ENCODE peak calls at places on chromosomes 6 and 20, in six cellular contexts. D is neuronal stem cell, K is OCI-LY7, Q is GM23248, V is IMR-90, P is hepatocyte. L is an unnamed sample. For H3K36me3, the result is how much of the 10 kb centered on the place peaks cover.

GRCh38 chr20:1275919-1276318 is 9.8 kb downstream of the SNPH start:
- DNase-seq in K (no peak), Q (no peak), D (no peak), P (no peak), V (no peak), L (no peak)

GRCh38 chr6:109296971-109297372 is 85.3 kb downstream of the CD164 start:
- DNase-seq in P (no peak), V (no peak), K (no peak), Q (no peak), D (no peak), L (no peak)

GRCh38 chr6:4350571-4351505 is 215.5 kb upstream of the ECI2 start:
- DNase-seq in D (no peak), V (peak), P (no peak), K (no peak), Q (peak), L (peak)

GRCh38 chr20:37315293-37316110 is 26.0 kb downstream of the MANBAL start:
- DNase-seq in P (no peak), V (peak), K (peak), D (no peak), Q (peak), L (peak)

GRCh38 chr6:111482236-111482958 is 621 bp downstream of the REV3L start:
- DNase-seq in V (peak), K (peak), Q (peak), P (peak), D (no peak), L (peak)

GRCh38 chr20:2874456-2874855 is 1.2 kb downstream of the PTPRA start:
- DNase-seq in V (peak), Q (peak), K (peak), P (no peak), D (no peak), L (no peak)

GRCh38 chr6:68144667-68145066 is 490.4 kb upstream of the ADGRB3 start:
- DNase-seq in D (no peak), K (no peak), V (no peak), P (no peak), Q (no peak), L (no peak)

GRCh38 chr6:43772571-43773049 is 2.6 kb downstream of the VEGFA start:
- DNase-seq in Q (peak), P (no peak), V (no peak), K (peak), D (peak), L (peak)

GRCh38 chr6:27778625-27779417 is 133.4 kb downstream of the OR2B2 start:
- DNase-seq in K (no peak), Q (no peak), P (no peak), D (no peak), V (no peak), L (no peak)

GRCh38 chr6:71139249-71139648 is 149.4 kb upstream of the OGFRL1 start:
- DNase-seq in P (no peak), V (peak), Q (no peak), D (no peak), K (no peak), L (peak)

GRCh38 chr6:10555625-10556309 is 34.6 kb downstream of the GCNT2 start:
- DNase-seq in Q (peak), D (peak), P (peak), V (peak), K (no peak), L (peak)

GRCh38 chr20:34863421-34863965 is 9.2 kb downstream of the GGT7 start:
- DNase-seq in Q (no peak), D (no peak), V (no peak), K (no peak), P (no peak), L (no peak)

GRCh38 chr20:35005463-35005961 is 49.8 kb downstream of the MYH7B start:
- DNase-seq in D (no peak), Q (no peak), V (no peak), P (no peak), K (no peak), L (no peak)

GRCh38 chr6:82032444-82032843 is 215.1 kb downstream of the IBTK start:
- DNase-seq in P (no peak), Q (no peak), D (no peak), V (no peak), K (no peak), L (no peak)

GRCh38 chr6:75611702-75612375 is 10.2 kb downstream of the SENP6 start:
- DNase-seq in P (no peak), Q (peak), V (peak), D (no peak), K (no peak), L (no peak)

GRCh38 chr6:106799008-106799952 is 169.9 kb downstream of the QRSL1 start:
- DNase-seq in P (peak), Q (peak), V (peak), K (no peak), D (no peak), L (peak)

GRCh38 chr20:40390654-40391053 is 298.4 kb downstream of the MAFB start:
- DNase-seq in D (no peak), P (no peak), K (no peak), V (no peak), Q (peak), L (no peak)

GRCh38 chr6:20113649-20114224 is 98.5 kb downstream of the MBOAT1 start:
- DNase-seq in Q (no peak), K (no peak), D (no peak), P (no peak), V (no peak), L (no peak)

GRCh38 chr20:32764000-32764960 is 2.1 kb downstream of the DNMT3B start:
- DNase-seq in Q (no peak), P (no peak), K (no peak), D (no peak), V (no peak), L (no peak)

GRCh38 chr20:62508641-62509051 is 32.9 kb upstream of the GATA5 start:
- DNase-seq in Q (no peak), P (no peak), K (no peak), V (no peak), D (no peak), L (no peak)

DNA sequence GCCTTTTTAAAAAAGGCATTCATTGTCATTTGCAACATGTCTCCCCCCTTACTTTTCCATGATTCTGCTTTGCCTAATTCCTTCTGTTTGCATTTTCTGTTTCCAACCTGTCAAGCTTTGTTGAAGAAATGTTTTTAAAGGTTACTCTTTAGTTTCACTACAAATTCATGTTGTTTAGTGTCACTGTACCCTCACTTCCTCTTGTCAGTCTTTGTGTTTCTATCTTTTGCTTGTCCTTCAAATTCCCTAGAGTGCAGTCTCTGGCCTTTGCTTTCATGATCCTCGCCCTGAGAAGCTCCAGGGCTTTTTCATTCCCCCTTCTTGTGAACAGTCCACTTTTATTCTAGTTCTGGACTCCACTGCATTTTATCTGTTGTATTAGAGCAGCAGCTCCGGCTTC is 90.6 kb downstream of the MAP3K4 start:
- DNase-seq in P (no peak), K (no peak), D (no peak), Q (no peak), V (no peak), L (no peak)
- H3K36me3 ChIP-seq in P (under half), K (half or more), D (under half), Q (under half), V (under half), L (under half)

GRCh38 chr20:43842126-43843020 is 72.3 kb upstream of the TOX2 start:
- DNase-seq in P (no peak), D (no peak), Q (no peak), V (no peak), K (no peak), L (no peak)

GRCh38 chr20:43840382-43841070 is 74.1 kb upstream of the TOX2 start:
- DNase-seq in P (no peak), K (peak), Q (no peak), V (peak), D (peak), L (peak)

GRCh38 chr20:43844778-43845614 is 69.7 kb upstream of the TOX2 start:
- DNase-seq in Q (peak), P (peak), D (no peak), K (no peak), V (peak), L (peak)

GRCh38 chr20:43843965-43844660 is 70.5 kb upstream of the TOX2 start:
- DNase-seq in P (no peak), D (no peak), K (no peak), Q (no peak), V (no peak), L (no peak)

DNA sequence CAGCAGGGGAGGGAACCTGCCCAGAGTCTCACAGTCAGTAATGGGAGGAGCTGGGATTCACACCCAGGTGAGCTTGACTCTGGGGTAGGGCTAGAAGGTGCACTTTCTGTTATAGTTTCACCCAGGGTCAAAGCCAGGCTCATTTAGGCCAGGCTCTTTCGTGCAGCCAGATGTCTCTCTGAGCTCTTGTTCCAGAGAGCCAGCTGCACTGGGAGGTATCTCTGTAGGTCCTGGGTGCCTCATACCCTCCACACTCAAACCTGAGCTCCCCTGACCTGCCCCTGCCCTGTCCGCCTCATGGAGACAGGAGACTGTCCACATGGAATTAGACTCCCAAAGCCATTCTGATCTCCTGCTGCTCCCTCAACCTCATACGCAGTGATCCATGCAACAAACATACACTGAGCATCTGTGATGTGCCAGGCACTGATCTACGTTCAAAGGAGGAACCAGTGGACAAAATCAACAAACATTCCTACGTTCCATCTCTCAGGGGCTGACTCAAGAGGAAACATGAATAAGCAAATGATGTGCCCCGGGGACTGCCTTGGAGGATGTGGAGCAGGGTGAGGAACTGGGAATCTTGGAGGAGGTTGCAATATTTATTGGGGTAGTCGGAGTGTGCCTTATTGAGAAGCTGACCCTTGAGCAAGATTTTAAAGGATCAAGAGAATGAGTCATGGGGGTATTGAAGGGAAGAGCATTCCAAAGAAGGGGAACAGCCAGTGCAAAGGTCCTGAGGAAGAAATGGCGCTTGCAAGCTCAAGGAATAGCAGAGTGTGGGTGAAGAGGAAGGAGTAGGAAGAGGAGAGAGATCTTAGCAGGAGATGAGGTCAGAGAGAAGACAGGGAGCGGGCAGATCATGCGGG is 71.3 kb upstream of the TOX2 start:
- DNase-seq in P (no peak), Q (peak), D (no peak), V (peak), K (no peak), L (peak)
- H3K4me2 ChIP-seq in P (no peak), Q (no peak), D (no peak), V (no peak), K (no peak), L (no peak)

DNA sequence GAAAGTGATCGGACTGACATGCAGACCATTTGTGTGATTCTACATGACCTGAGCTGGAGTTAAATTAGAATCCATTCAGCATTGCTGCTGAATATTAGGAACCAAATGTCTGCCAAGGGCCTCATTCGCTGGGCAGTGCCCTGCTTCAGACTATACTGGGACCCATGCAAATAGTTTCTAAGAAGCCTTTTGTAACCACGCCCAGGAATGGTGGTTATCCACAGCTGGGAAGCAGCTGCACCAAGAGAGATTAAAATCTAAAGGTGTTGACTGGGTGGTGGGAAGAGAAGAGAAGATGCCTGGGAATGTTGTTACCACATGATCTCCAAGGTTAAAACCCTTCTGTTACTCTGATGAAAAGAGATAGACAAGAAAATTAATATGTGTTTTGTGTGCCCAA is 156.8 kb downstream of the PKHD1 start:
- DNase-seq in D (no peak), V (no peak), K (no peak), Q (no peak), P (no peak), L (no peak)
- H3K36me3 ChIP-seq in D (under half), V (under half), K (under half), Q (under half), P (under half), L (under half)

GRCh38 chr20:17882065-17882833 is 86.3 kb downstream of the SNX5 start:
- DNase-seq in Q (no peak), D (no peak), P (no peak), V (no peak), K (no peak), L (no peak)

GRCh38 chr20:17878069-17878911 is 90.3 kb downstream of the SNX5 start:
- DNase-seq in Q (no peak), V (no peak), D (no peak), K (no peak), P (no peak), L (no peak)

GRCh38 chr20:17881741-17882064 is 86.9 kb downstream of the SNX5 start:
- DNase-seq in Q (no peak), K (no peak), D (no peak), V (no peak), P (no peak), L (no peak)

GRCh38 chr20:17875981-17876385 is 92.6 kb downstream of the SNX5 start:
- DNase-seq in V (no peak), P (peak), K (no peak), Q (no peak), D (no peak), L (no peak)

GRCh38 chr20:17878912-17879602 is 89.5 kb downstream of the SNX5 start:
- DNase-seq in K (peak), V (no peak), Q (no peak), P (no peak), D (no peak), L (no peak)
- H3K4me2 ChIP-seq in K (peak), V (no peak), Q (no peak), P (no peak), D (no peak), L (no peak)

DNA sequence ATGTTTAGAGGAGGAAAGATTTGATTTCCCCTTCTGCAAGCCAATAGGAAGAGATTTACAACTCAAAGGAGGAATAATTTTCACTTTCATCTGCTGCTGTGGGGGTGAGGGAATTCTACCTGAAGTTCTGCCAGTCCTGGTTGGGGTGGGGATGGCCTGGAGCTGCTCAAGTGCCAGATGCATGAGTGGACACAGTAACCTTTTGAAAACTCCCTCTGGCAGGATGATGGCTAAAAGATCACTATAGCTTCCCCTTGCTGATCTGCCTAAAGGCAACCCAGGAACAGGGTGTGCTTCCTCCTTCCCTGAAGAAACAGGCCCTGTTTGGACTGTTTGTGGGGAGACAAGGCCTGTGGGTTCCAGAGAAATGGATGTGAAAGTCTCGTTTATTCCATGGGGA is 177.0 kb downstream of the DTNBP1 start:
- DNase-seq in K (no peak), P (no peak), D (no peak), Q (no peak), V (no peak), L (no peak)
- H3K36me3 ChIP-seq in K (under half), P (under half), D (under half), Q (under half), V (under half), L (under half)

GRCh38 chr20:58113706-58114105 is 114.7 kb downstream of the ANKRD60 start:
- DNase-seq in D (no peak), P (no peak), Q (no peak), K (no peak), V (no peak), L (no peak)
- H3K4me2 ChIP-seq in D (no peak), P (no peak), Q (no peak), K (no peak), V (no peak), L (no peak)

GRCh38 chr6:24415753-24416152 is 13.0 kb downstream of the MRS2 start:
- DNase-seq in P (no peak), D (no peak), V (no peak), Q (no peak), K (no peak), L (no peak)
- H3K36me3 ChIP-seq in P (under half), D (under half), V (under half), Q (half or more), K (under half), L (under half)

L was measured in fibroblast of lung.